ENCODE peak calls at places on chromosomes 5 and 9, in six cellular contexts. H, S, W, R, F and O are unnamed samples.

GRCh38 chr5:167128581-167128980 is 1162.9 kb upstream of the WWC1 start:
- DNase-seq in H (no peak), S (no peak), W (no peak), R (no peak), F (no peak), O (no peak)

GRCh38 chr5:158898185-158899177 is 201.2 kb downstream of the EBF1 start:
- DNase-seq in H (no peak), S (peak; percentile 16), W (peak; percentile 46), R (no peak), F (peak; percentile 70), O (no peak)

GRCh38 chr9:9799287-9799686 is 813.5 kb downstream of the PTPRD start:
- DNase-seq in H (no peak), S (no peak), W (no peak), R (no peak), F (no peak), O (no peak)

GRCh38 chr5:2259494-2260107 is 376.9 kb upstream of the IRX4 start:
- DNase-seq in H (no peak), S (no peak), W (no peak), R (no peak), F (no peak), O (no peak)

GRCh38 chr9:129697956-129698757 is 32.7 kb downstream of the PRRX2 start:
- DNase-seq in H (peak; percentile 31), S (no peak), W (no peak), R (no peak), F (no peak), O (no peak)

GRCh38 chr9:125996671-125997509 is 249.7 kb downstream of the PBX3 start:
- DNase-seq in H (no peak), S (no peak), W (no peak), R (no peak), F (no peak), O (no peak)

GRCh38 chr9:2179557-2179956 is 164.4 kb downstream of the SMARCA2 start:
- DNase-seq in H (no peak), S (no peak), W (no peak), R (no peak), F (no peak), O (no peak)

GRCh38 chr5:150301170-150301505 is 1.6 kb downstream of the ARSI start:
- DNase-seq in H (no peak), S (no peak), W (no peak), R (no peak), F (no peak), O (no peak)

GRCh38 chr9:22211588-22212360 is 202.7 kb upstream of the CDKN2B start:
- DNase-seq in H (no peak), S (peak; percentile 93), W (no peak), R (peak; percentile 83), F (no peak), O (no peak)

GRCh38 chr5:132830436-132831094 is at the start of gene SHROOM1:
- DNase-seq in H (peak; percentile 84), S (no peak), W (peak; percentile 91), R (no peak), F (peak; percentile 82), O (no peak)

GRCh38 chr9:70963554-70963953 is 157.9 kb downstream of the TRPM3 start:
- DNase-seq in H (no peak), S (no peak), W (no peak), R (no peak), F (no peak), O (no peak)

GRCh38 chr5:76546497-76547102 is 76.6 kb downstream of the F2RL2 start:
- DNase-seq in H (no peak), S (no peak), W (no peak), R (no peak), F (peak; percentile 34), O (no peak)

GRCh38 chr5:52668544-52669185 is 119.1 kb upstream of the ITGA1 start:
- DNase-seq in H (no peak), S (no peak), W (no peak), R (no peak), F (no peak), O (no peak)

GRCh38 chr9:134442486-134443168 is 116.4 kb downstream of the RXRA start:
- DNase-seq in H (no peak), S (no peak), W (no peak), R (no peak), F (no peak), O (no peak)

GRCh38 chr5:180602481-180603075 is 11.3 kb upstream of the SCGB3A1 start:
- DNase-seq in H (no peak), S (no peak), W (peak; percentile 25), R (no peak), F (no peak), O (no peak)

GRCh38 chr9:69468380-69468779 is 143.4 kb downstream of the ENTREP1 start:
- DNase-seq in H (no peak), S (no peak), W (no peak), R (no peak), F (no peak), O (no peak)

GRCh38 chr5:137497396-137498290 is 1.5 kb downstream of the SPOCK1 start:
- DNase-seq in H (no peak), S (no peak), W (no peak), R (no peak), F (no peak), O (no peak)

GRCh38 chr5:138011991-138012390 is 20.9 kb downstream of the FAM13B start:
- DNase-seq in H (no peak), S (no peak), W (no peak), R (no peak), F (no peak), O (no peak)

GRCh38 chr9:26955222-26955903 is 849 bp upstream of the IFT74 start:
- DNase-seq in H (peak; percentile 14), S (no peak), W (no peak), R (no peak), F (peak; percentile 14), O (no peak)

GRCh38 chr5:103475629-103476240 is 86.9 kb downstream of the NUDT12 start:
- DNase-seq in H (no peak), S (no peak), W (peak; percentile 11), R (no peak), F (peak; percentile 47), O (no peak)

GRCh38 chr5:138096997-138097828 is 13.4 kb downstream of the WNT8A start:
- DNase-seq in H (no peak), S (no peak), W (no peak), R (no peak), F (no peak), O (no peak)

GRCh38 chr5:10607023-10607665 is 43.3 kb downstream of the ANKRD33B start:
- DNase-seq in H (no peak), S (peak; percentile 84), W (peak; percentile 61), R (no peak), F (peak; percentile 95), O (no peak)

GRCh38 chr9:28264368-28264767 is 691.1 kb upstream of the C9orf72 start:
- DNase-seq in H (no peak), S (peak; percentile 55), W (no peak), R (no peak), F (no peak), O (no peak)

GRCh38 chr9:70291446-70291845 is 32.7 kb downstream of the SMC5 start:
- DNase-seq in H (no peak), S (no peak), W (no peak), R (no peak), F (no peak), O (no peak)

GRCh38 chr5:154577449-154577848 is 99.4 kb upstream of the HAND1 start:
- DNase-seq in H (no peak), S (no peak), W (no peak), R (no peak), F (no peak), O (no peak)

GRCh38 chr5:154573011-154573410 is 95.0 kb upstream of the HAND1 start:
- DNase-seq in H (no peak), S (no peak), W (no peak), R (no peak), F (no peak), O (no peak)

GRCh38 chr5:154571325-154572035 is 93.5 kb upstream of the HAND1 start:
- DNase-seq in H (no peak), S (no peak), W (no peak), R (no peak), F (no peak), O (no peak)

GRCh38 chr5:154580422-154580821 is 102.4 kb upstream of the HAND1 start:
- DNase-seq in H (no peak), S (no peak), W (no peak), R (no peak), F (no peak), O (no peak)

GRCh38 chr5:154575869-154576806 is 98.1 kb upstream of the HAND1 start:
- DNase-seq in H (peak; percentile 24), S (no peak), W (peak; percentile 63), R (no peak), F (peak; percentile 81), O (no peak)
- TF ChIP-seq CTCF in H (no peak), S (peak; percentile 28), W (peak; percentile 49), R (peak; percentile 6), F (peak; percentile 55), O (no peak)

DNA sequence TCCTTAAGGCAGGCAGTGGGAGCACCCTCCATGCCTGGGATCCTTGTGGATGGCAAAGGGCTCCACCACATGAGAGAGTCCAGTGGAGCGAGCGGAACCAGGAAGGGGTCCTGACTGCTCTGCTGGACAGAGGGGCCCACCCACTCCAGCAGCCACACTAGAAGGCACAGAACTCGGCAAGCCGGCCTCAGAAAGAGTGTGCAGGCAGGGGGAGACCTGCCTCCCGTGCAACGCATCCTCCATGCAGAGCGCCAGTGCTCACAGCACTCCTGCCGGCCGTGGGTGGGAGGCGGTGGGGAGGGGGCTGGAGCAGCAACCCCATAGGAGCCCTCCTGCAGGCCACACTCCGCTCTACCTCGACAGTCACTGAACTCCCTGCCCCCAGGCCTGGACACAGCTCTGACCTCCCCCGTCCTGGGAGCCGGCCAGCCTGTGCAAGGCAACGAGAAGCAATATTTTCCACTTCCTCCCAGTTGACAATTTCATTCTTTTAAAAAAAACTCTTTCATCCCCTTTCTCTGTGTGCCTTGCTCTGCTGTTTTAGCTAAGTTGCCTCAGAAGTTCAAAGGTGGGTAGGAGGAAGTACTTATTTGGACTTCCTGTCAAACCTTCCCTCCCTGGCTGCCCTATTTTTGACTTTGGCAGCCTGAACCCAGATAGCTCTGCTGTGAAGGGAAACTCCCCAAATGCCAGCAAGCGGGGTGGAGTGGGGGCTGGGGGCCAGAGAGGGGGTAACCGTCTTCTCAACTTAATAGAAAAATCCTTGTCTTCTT is 5.3 kb upstream of the LCP2 start:
- DNase-seq in H (no peak), S (no peak), W (peak; percentile 69), R (no peak), F (peak; percentile 76), O (peak; percentile 81)
- TF ChIP-seq CTCF in H (no peak), S (no peak), W (no peak), R (no peak), F (no peak), O (peak; percentile 27)

DNA sequence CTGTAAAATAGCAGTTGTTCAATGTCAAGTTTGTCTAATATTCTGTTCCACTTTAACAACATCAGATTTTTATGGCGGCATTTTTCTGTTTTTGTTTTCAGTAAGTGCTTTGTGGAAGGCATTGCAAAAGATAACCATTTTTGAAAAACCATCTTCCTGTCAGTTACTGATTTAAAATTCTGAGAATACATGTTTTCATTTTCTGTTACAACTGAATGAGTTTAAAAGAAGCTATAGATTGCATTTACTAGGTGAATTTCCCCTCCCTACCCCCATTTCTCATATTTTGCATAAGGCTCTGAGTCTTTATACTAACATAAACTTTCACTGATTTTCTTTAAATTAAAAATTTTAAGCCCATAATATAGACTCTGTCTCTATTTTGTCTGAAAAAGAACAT is 4.6 kb upstream of the ERAP2 start:
- DNase-seq in H (no peak), S (no peak), W (no peak), R (no peak), F (peak; percentile 39), O (no peak)
- TF ChIP-seq CTCF in H (no peak), S (no peak), W (no peak), R (no peak), F (no peak), O (no peak)

GRCh38 chr5:145980718-145981117 is 44.3 kb downstream of the SH3RF2 start:
- DNase-seq in H (no peak), S (no peak), W (no peak), R (no peak), F (no peak), O (no peak)
- TF ChIP-seq CTCF in H (no peak), S (peak; percentile 24), W (no peak), R (no peak), F (no peak), O (no peak)